ENCODE peak calls at places on chromosomes 6 and 20, in ten cellular contexts. V, C, X, E, U, R, N, D, W and L are unnamed samples.

GRCh38 chr6:162056745-162057144 is 670.8 kb downstream of the PRKN start:
- DNase-seq in N (no peak), D (no peak), V (peak; percentile 17), W (no peak), C (peak; percentile 48), E (peak; percentile 52), X (no peak), R (no peak), U (no peak), L (no peak)

GRCh38 chr6:155366325-155366724 is 52.0 kb upstream of the TFB1M start:
- DNase-seq in D (no peak), V (no peak), C (no peak), N (no peak), E (no peak), X (no peak), R (no peak), U (no peak), W (no peak), L (no peak)

GRCh38 chr20:5870462-5871021 is 79.8 kb downstream of the TRMT6 start:
- DNase-seq in X (no peak), R (no peak), C (no peak), U (no peak), V (no peak), D (no peak), W (no peak), N (no peak), E (no peak), L (no peak)

GRCh38 chr6:147282566-147282959 is 78.3 kb downstream of the STXBP5 start:
- DNase-seq in N (no peak), V (no peak), W (no peak), R (no peak), X (no peak), C (no peak), U (no peak), E (no peak), D (no peak), L (no peak)

GRCh38 chr20:59000326-59000725 is 6.7 kb downstream of the CTSZ start:
- DNase-seq in X (peak; percentile 28), U (no peak), W (no peak), E (no peak), R (no peak), C (no peak), V (no peak), N (no peak), D (no peak), L (no peak)

GRCh38 chr6:52610745-52611355 is 34.0 kb upstream of the TRAM2 start:
- DNase-seq in E (no peak), R (peak; percentile 36), V (no peak), U (no peak), N (no peak), D (no peak), X (no peak), W (no peak), C (no peak), L (no peak)

GRCh38 chr6:17629824-17630510 is 29.9 kb downstream of the FAM8A1 start:
- DNase-seq in R (no peak), D (no peak), X (no peak), V (no peak), E (no peak), W (no peak), U (no peak), N (no peak), C (no peak), L (no peak)

GRCh38 chr20:23123886-23124285 is 37.8 kb upstream of the CD93 start:
- DNase-seq in N (no peak), C (no peak), V (no peak), E (no peak), D (no peak), X (no peak), R (no peak), U (no peak), W (no peak), L (no peak)

GRCh38 chr6:169263836-169264608 is 10.4 kb upstream of the THBS2 start:
- DNase-seq in V (no peak), R (peak; percentile 42), E (peak; percentile 67), X (no peak), C (no peak), N (no peak), U (no peak), W (peak; percentile 54), D (peak; percentile 90), L (no peak)

GRCh38 chr6:42520786-42521607 is 42.8 kb upstream of the UBR2 start:
- DNase-seq in X (no peak), E (no peak), V (no peak), C (no peak), U (no peak), N (no peak), D (no peak), W (peak; percentile 55), R (peak; percentile 36), L (no peak)

GRCh38 chr6:18632670-18633410 is 245.7 kb downstream of the RNF144B start:
- DNase-seq in N (no peak), E (no peak), X (no peak), U (no peak), R (peak; percentile 18), C (no peak), W (peak; percentile 37), D (no peak), V (no peak), L (no peak)